ENCODE peak calls at places on chromosomes 4 and X, in five cellular contexts. A is right lobe of liver, B is colonic mucosa, Y is GM12878, T is psoas muscle. L is an unnamed sample.

GRCh38 chr4:53476232-53477037 is 99.0 kb downstream of the FIP1L1 start:
- DNase-seq in T (no peak), Y (no peak), A (no peak), B (no peak), L (no peak)

GRCh38 chr4:105196523-105197145 is 50.0 kb downstream of the TET2 start:
- DNase-seq in A (no peak), Y (peak), T (no peak), B (no peak), L (no peak)

GRCh38 chr4:2745516-2745915 is 10.6 kb downstream of the TNIP2 start:
- DNase-seq in B (no peak), Y (no peak), A (no peak), T (no peak), L (peak)

GRCh38 chrX:102765794-102766193 is 45.3 kb downstream of the GPRASP3 start:
- DNase-seq in Y (no peak), B (no peak), T (no peak), A (no peak), L (no peak)

GRCh38 chrX:94834226-94834625 is 1160.2 kb downstream of the FAM133A start:
- DNase-seq in T (no peak), A (no peak), B (no peak), Y (no peak), L (no peak)

GRCh38 chrX:51148848-51149247 is 183.8 kb upstream of the NUDT10 start:
- DNase-seq in B (no peak), A (no peak), Y (no peak), T (no peak), L (no peak)

GRCh38 chr4:20760053-20760452 is 59.8 kb downstream of the PACRGL start:
- DNase-seq in B (no peak), T (no peak), Y (no peak), A (no peak), L (no peak)

GRCh38 chr4:111800551-111800950 is 344.7 kb upstream of the FAM241A start:
- DNase-seq in B (no peak), A (no peak), T (no peak), Y (no peak), L (no peak)

GRCh38 chrX:7926501-7926900 is 712 bp downstream of the PNPLA4 start:
- DNase-seq in A (no peak), Y (no peak), B (no peak), T (no peak), L (no peak)

GRCh38 chrX:68681443-68681941 is 34.0 kb downstream of the STARD8 start:
- DNase-seq in Y (peak), T (no peak), A (no peak), B (no peak), L (no peak)

GRCh38 chr4:123250843-123251242 is 145.8 kb upstream of the SPRY1 start:
- DNase-seq in T (no peak), A (no peak), B (no peak), Y (no peak), L (no peak)

GRCh38 chrX:100381613-100382012 is 28.5 kb downstream of the PCDH19 start:
- DNase-seq in T (no peak), A (no peak), B (no peak), Y (no peak), L (no peak)

GRCh38 chr4:139595989-139596679 is 40.1 kb upstream of the SETD7 start:
- DNase-seq in B (no peak), A (no peak), T (peak), Y (no peak), L (no peak)

GRCh38 chrX:71543316-71543715 is 10.4 kb downstream of the OGT start:
- DNase-seq in Y (no peak), B (no peak), A (no peak), T (no peak), L (no peak)

GRCh38 chr4:185270037-185270436 is 60.6 kb downstream of the SNX25 start:
- DNase-seq in T (no peak), B (no peak), A (no peak), Y (no peak), L (no peak)

GRCh38 chr4:135838889-135839288 is 1637.3 kb upstream of the PABPC4L start:
- DNase-seq in A (no peak), B (no peak), T (no peak), Y (no peak), L (no peak)

GRCh38 chr4:76504613-76505465 is 69.8 kb downstream of the SHROOM3 start:
- DNase-seq in Y (no peak), T (no peak), A (no peak), B (no peak), L (no peak)

GRCh38 chrX:97850911-97851310 is 967.2 kb downstream of the RPA4 start:
- DNase-seq in Y (no peak), B (no peak), T (no peak), A (no peak), L (no peak)

GRCh38 chr4:109411964-109412363 is 21.7 kb upstream of the SEC24B start:
- DNase-seq in Y (no peak), B (no peak), T (no peak), A (no peak), L (no peak)

GRCh38 chrX:12319012-12319519 is 180.8 kb downstream of the FRMPD4 start:
- DNase-seq in B (no peak), A (no peak), Y (no peak), T (no peak), L (no peak)

GRCh38 chr4:14434916-14435315 is 567.4 kb upstream of the CPEB2 start:
- DNase-seq in T (no peak), A (no peak), Y (no peak), B (no peak), L (no peak)

GRCh38 chr4:181690498-181690897 is 552.7 kb upstream of the TENM3 start:
- DNase-seq in T (no peak), Y (no peak), B (no peak), A (no peak), L (no peak)

GRCh38 chr4:153222162-153222789 is 18.0 kb downstream of the TRIM2 start:
- DNase-seq in B (peak), T (peak), Y (no peak), A (peak), L (no peak)

GRCh38 chr4:70895405-70895804 is 6.8 kb upstream of the MOB1B start:
- DNase-seq in Y (no peak), A (no peak), T (no peak), B (no peak), L (no peak)

GRCh38 chr4:25926473-25926872 is 12.5 kb downstream of the SMIM20 start:
- DNase-seq in B (no peak), T (no peak), Y (no peak), A (no peak), L (no peak)

GRCh38 chr4:25925486-25926201 is 11.6 kb downstream of the SMIM20 start:
- DNase-seq in A (no peak), T (no peak), B (peak), Y (no peak), L (no peak)

GRCh38 chr4:25922812-25923369 is 8.9 kb downstream of the SMIM20 start:
- DNase-seq in T (no peak), A (no peak), B (no peak), Y (no peak), L (no peak)

GRCh38 chr4:25921922-25922321 is 7.9 kb downstream of the SMIM20 start:
- DNase-seq in T (no peak), B (no peak), A (no peak), Y (no peak), L (no peak)

DNA sequence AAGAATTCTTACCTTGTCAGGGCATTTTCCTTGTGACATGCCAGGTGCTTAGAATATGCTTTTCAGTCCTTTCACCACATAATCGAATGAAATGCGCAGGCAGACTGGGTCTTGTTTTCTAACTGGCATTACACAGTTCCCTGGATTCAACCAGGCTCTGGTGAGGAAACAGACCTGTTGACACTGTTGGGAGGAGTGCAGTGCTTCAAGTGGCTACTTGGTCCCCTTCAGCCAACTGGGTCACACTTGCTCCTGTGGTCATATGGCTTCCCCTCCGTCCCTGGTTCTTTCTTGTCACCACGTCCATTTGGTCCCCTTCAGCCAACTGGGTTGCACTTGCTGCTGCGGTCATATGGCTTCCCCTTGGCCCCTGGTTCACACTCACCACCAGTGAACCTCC is 9.7 kb downstream of the SMIM20 start:
- DNase-seq in A (no peak), B (no peak), Y (no peak), T (no peak), L (no peak)
- H3K27ac ChIP-seq in A (no peak), B (no peak), Y (no peak), T (peak), L (no peak)

DNA sequence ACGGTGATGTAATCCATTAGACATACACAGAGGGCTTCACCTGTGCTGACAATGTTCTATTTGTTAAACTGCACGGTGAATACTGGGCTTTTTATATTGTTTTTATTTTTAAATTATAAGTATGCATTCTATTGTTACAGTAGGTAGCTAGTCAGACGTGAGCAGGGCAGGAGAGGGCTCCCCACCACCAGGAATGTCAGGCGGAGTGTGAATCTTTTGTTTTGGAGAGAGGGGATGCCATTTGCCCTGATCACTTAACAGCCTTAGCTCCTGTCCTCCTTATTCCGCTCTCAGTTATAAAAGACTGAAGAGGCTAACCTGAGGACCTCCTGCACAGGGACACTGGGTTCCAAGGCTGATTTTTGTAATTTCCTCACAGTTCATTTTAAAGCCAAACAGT is 151.6 kb upstream of the TAPT1 start:
- DNase-seq in Y (no peak), A (no peak), B (no peak), T (no peak), L (no peak)
- TF ChIP-seq CTCF in Y (no peak), A (no peak), B (no peak), T (no peak), L (no peak)

GRCh38 chr4:151532001-151532708 is 123.2 kb downstream of the FHIP1A start:
- DNase-seq in T (no peak), A (no peak), Y (no peak), B (no peak), L (no peak)
- H3K27ac ChIP-seq in T (peak), A (no peak), Y (no peak), B (no peak), L (no peak)

GRCh38 chrX:36963852-36964251 is 44.3 kb upstream of the FAM47C start:
- DNase-seq in A (peak), T (no peak), Y (no peak), B (no peak), L (peak)
- TF ChIP-seq CTCF in A (no peak), T (no peak), Y (no peak), B (no peak), L (no peak)

DNA sequence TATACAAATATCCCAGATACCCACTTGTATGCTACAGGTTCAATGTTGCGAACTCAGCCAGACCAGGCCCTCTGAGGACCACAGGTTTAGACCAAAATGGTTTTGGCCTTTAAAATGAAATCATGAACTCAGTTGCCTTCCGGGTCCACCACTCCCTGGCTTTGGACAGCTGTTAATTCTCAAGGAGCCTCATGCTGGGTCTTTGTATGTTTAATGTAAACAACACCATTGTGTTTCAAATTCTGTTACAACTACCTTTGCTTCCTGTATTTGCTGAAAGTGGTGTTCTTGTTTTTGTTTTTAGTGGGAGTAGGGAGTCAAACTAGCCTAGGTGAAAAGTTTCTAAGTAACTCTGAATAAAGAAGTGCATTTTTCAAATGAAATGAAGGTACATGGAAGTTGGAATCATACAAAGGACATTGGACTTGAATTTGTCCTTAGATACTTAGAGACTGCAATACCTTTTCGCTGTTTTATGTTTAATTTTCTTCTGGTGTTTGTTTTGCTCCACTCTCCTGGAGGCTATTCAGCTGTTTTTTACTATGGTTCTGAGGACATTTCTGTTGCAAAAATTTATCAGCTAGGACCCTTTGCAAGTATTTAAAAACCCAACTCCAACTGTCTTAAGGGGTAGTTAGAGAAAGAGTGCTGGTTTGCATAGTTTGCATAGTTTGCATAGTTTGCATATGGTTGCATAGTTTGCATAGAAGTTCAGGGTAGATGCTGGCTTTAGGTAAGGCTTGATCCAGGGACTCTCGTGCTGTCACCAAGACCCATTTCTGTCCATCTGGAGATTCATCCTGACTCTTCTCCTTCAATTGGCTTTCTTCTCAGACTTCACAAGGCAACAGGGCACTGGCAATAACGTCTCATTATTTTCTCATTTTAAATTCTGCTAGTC is 70.1 kb downstream of the MID1IP1 start:
- DNase-seq in B (no peak), T (no peak), Y (no peak), A (no peak), L (no peak)
- H3K27ac ChIP-seq in B (no peak), T (peak), Y (no peak), A (no peak), L (no peak)

GRCh38 chr4:92387459-92388069 is 83.8 kb downstream of the GRID2 start:
- DNase-seq in Y (peak), A (no peak), T (no peak), B (no peak), L (no peak)
- TF ChIP-seq CTCF in Y (peak), A (peak), T (peak), B (peak), L (peak)

GRCh38 chrX:16639966-16640365 is 10.0 kb upstream of the S100G start:
- DNase-seq in Y (no peak), B (no peak), A (no peak), T (no peak), L (no peak)
- H3K27ac ChIP-seq in Y (no peak), B (no peak), A (no peak), T (no peak), L (no peak)

GRCh38 chrX:131764224-131764623 is 220.3 kb downstream of the OR13H1 start:
- DNase-seq in Y (no peak), B (no peak), T (no peak), A (no peak), L (no peak)

GRCh38 chrX:131763674-131764073 is 219.8 kb downstream of the OR13H1 start:
- DNase-seq in A (peak), B (peak), T (peak), Y (peak), L (no peak)

GRCh38 chrX:131762802-131763234 is 218.9 kb downstream of the OR13H1 start:
- DNase-seq in A (no peak), Y (peak), T (no peak), B (peak), L (no peak)
- TF ChIP-seq CTCF in A (peak), Y (peak), T (peak), B (peak), L (peak)